ENCODE peak calls at places on chromosomes 3 and 15, in seven cellular contexts. V is pancreas, C is Peyer's patch, E is tibial artery, S is IMR-90, G is uterus, J is upper lobe of right lung. B is an unnamed sample.

GRCh38 chr3:162302983-162303624 is 806.5 kb downstream of the OTOL1 start:
- DNase-seq in V (no peak), C (no peak), E (no peak), S (peak), G (no peak), J (no peak), B (no peak)

GRCh38 chr3:131485116-131485515 is 17.7 kb downstream of the MRPL3 start:
- DNase-seq in V (no peak), C (no peak), E (no peak), S (no peak), G (no peak), J (no peak), B (no peak)

GRCh38 chr3:81585057-81585456 is 176.4 kb downstream of the GBE1 start:
- DNase-seq in V (no peak), C (no peak), E (no peak), S (no peak), G (no peak), J (no peak), B (no peak)

GRCh38 chr15:72117448-72117697 is 577 bp downstream of the MYO9A start:
- DNase-seq in V (no peak), C (peak), E (peak), S (peak), G (peak), J (peak), B (peak)

GRCh38 chr3:140216249-140216648 is 281.3 kb downstream of the CLSTN2 start:
- DNase-seq in V (no peak), C (no peak), E (no peak), S (no peak), G (no peak), J (no peak), B (peak)

GRCh38 chr15:63473999-63474809 is 30.2 kb upstream of the USP3 start:
- DNase-seq in V (no peak), C (peak), E (no peak), S (peak), G (no peak), J (no peak), B (no peak)

GRCh38 chr15:87792250-87793030 is 464.1 kb downstream of the NTRK3 start:
- DNase-seq in V (no peak), C (no peak), E (no peak), S (peak), G (no peak), J (no peak), B (no peak)

GRCh38 chr3:46930945-46931403 is 45.6 kb downstream of the CCDC12 start:
- DNase-seq in V (peak), C (no peak), E (peak), S (no peak), G (no peak), J (peak), B (no peak)

GRCh38 chr3:106006001-106006400 is 137.2 kb upstream of the CBLB start:
- DNase-seq in V (no peak), C (peak), E (no peak), S (peak), G (no peak), J (no peak), B (peak)

GRCh38 chr3:189372205-189372764 is 200.5 kb downstream of the TPRG1 start:
- DNase-seq in V (no peak), C (no peak), E (no peak), S (no peak), G (no peak), J (no peak), B (no peak)

GRCh38 chr15:27714675-27715074 is 384.4 kb downstream of the OCA2 start:
- DNase-seq in V (no peak), C (no peak), E (no peak), S (no peak), G (no peak), J (no peak), B (no peak)
- TF ChIP-seq CTCF in V (no peak), C (no peak), E (no peak), S (no peak), G (no peak), J (no peak), B (no peak)

DNA sequence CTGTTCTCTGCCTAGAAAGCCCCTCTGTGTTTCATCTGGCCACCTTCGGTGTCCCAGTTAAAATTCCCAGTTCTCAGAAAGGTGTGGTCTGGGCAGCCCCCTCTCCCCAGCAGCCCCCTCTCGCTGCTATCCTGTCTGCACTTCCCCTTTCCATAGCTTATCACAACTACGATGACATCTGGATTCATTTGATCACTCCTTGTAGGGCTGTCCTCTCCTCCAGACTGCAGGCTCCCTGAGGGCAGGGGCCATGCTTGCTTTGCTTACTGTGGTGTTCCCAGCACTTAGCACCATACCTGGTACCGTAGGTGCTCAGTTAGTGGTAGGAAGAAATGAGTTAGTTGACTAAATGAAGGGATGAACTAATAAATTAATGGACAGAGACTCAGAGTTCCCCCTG is 26.3 kb upstream of the GOLGA6C start:
- DNase-seq in V (no peak), C (no peak), E (no peak), S (no peak), G (no peak), J (peak), B (no peak)
- H3K27ac ChIP-seq in V (no peak), C (no peak), E (no peak), S (no peak), G (no peak), J (no peak), B (no peak)

DNA sequence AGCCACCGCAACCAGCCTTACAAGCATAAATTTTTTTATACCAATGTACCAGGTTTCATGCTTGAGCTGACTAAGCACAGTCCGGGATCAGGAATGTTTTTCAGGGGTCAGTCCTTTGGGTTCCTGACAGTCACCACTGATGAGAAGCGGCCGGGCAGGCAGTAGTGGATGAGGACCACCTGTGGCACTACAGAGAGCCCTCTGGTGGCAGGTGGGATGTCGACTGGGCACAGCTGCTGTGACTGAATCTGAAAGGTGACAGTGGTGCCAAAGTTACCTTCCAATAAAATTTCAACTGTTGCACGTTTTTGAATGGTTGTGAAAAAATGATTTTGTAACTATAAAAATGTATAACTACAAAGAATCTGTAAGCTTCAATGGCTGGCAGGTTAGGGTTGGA is 34.0 kb downstream of the TPRA1 start:
- DNase-seq in V (no peak), C (no peak), E (no peak), S (no peak), G (no peak), J (no peak), B (no peak)
- TF ChIP-seq CTCF in V (no peak), C (no peak), E (no peak), S (no peak), G (no peak), J (no peak), B (no peak)

DNA sequence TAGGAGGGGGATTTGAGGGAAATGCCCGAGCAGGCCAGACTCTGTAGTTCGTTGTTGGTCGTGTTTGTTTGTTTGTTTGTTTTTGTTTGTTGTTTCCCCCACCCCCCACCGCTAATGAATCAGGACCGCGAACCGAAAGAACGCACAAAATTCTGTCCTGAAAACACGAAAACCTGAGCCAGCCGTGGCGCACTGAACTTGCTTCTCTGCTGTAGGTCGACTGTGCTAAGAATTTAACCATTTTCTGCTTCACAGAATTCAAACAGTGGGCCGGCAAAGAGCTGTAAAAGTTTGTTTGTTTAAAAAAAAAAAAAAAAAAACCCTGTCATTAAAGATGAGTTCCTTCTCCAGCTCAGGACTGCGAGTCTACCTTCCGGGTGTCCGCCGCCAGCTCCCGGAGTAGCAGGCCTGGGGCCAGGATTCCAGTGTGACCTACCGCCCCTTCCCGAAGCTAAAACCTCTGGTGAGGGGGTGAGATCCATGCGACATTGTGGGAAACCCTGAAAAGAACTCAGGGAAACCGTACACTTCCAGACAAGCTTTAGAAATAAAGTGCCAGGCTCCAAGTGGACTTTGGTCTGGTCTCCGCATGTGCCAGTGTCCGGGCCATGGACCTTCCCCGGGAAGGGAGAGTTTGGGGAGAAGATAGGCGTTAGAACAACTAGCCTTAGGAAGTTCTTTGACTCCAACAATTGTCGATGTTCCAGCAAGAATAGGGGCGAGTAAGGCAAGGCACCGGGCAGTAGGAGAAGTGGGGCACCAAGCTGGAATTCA is 12.0 kb downstream of the ZIC4 start:
- DNase-seq in V (no peak), C (no peak), E (no peak), S (no peak), G (no peak), J (no peak), B (no peak)
- H3K27ac ChIP-seq in V (no peak), C (no peak), E (no peak), S (no peak), G (no peak), J (no peak), B (no peak)

GRCh38 chr3:11627612-11628011 is 16.1 kb downstream of the VGLL4 start:
- DNase-seq in V (no peak), C (no peak), E (no peak), S (no peak), G (no peak), J (no peak), B (no peak)

GRCh38 chr3:11624704-11625375 is 18.9 kb downstream of the VGLL4 start:
- DNase-seq in V (no peak), C (no peak), E (no peak), S (no peak), G (no peak), J (no peak), B (no peak)

GRCh38 chr3:11626084-11626463 is 17.6 kb downstream of the VGLL4 start:
- DNase-seq in V (no peak), C (no peak), E (no peak), S (no peak), G (no peak), J (no peak), B (no peak)

GRCh38 chr3:11624161-11624560 is 19.6 kb downstream of the VGLL4 start:
- DNase-seq in V (no peak), C (no peak), E (no peak), S (peak), G (no peak), J (no peak), B (no peak)

GRCh38 chr3:11625376-11626083 is 18.2 kb downstream of the VGLL4 start:
- DNase-seq in V (no peak), C (no peak), E (no peak), S (no peak), G (no peak), J (no peak), B (no peak)
- TF ChIP-seq CTCF in V (no peak), C (no peak), E (no peak), S (no peak), G (no peak), J (no peak), B (no peak)

GRCh38 chr15:27043770-27044169 is 72.8 kb downstream of the GABRG3 start:
- DNase-seq in V (no peak), C (no peak), E (no peak), S (no peak), G (no peak), J (no peak), B (no peak)
- H3K27ac ChIP-seq in V (no peak), C (no peak), E (no peak), S (no peak), G (no peak), J (no peak), B (no peak)

GRCh38 chr3:9076985-9077384 is 113.7 kb upstream of the RAD18 start:
- DNase-seq in V (no peak), C (no peak), E (no peak), S (no peak), G (no peak), J (no peak), B (no peak)

GRCh38 chr3:9080165-9080564 is 116.9 kb upstream of the RAD18 start:
- DNase-seq in V (no peak), C (no peak), E (no peak), S (peak), G (no peak), J (no peak), B (peak)

GRCh38 chr3:9078561-9079240 is 115.4 kb upstream of the RAD18 start:
- DNase-seq in V (no peak), C (no peak), E (no peak), S (no peak), G (no peak), J (no peak), B (no peak)

GRCh38 chr3:9081201-9081818 is 118.0 kb upstream of the RAD18 start:
- DNase-seq in V (no peak), C (no peak), E (no peak), S (no peak), G (no peak), J (no peak), B (no peak)

DNA sequence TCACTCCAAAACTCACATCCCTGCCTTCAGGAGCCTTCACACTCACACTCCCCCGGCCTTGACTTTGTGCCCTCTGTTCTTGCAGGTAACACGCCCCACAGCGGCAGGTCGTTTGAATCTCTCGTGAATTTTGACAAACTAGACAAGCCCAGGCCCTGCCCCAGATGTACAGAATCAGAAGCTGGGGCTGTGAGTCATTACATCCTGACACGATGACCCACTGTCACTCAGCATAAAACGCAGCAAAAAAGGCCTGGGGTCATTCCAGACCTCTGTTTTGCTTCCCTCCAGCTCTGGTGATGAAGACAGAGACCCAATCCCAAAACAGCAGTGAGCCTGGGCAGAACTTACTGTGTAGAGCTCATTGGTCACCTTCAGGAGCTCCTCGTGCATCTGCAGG is 116.4 kb upstream of the RAD18 start:
- DNase-seq in V (no peak), C (no peak), E (no peak), S (no peak), G (no peak), J (no peak), B (peak)
- TF ChIP-seq CTCF in V (no peak), C (no peak), E (no peak), S (no peak), G (no peak), J (no peak), B (no peak)

GRCh38 chr15:73984208-73984979 is 7.7 kb downstream of the STOML1 start:
- DNase-seq in V (no peak), C (peak), E (no peak), S (no peak), G (no peak), J (peak), B (no peak)
- H3K27ac ChIP-seq in V (no peak), C (no peak), E (peak), S (no peak), G (peak), J (peak), B (peak)

GRCh38 chr3:65439641-65440040 is 599.1 kb downstream of the MAGI1 start:
- DNase-seq in V (no peak), C (peak), E (peak), S (peak), G (peak), J (no peak), B (peak)

GRCh38 chr3:65433480-65433879 is 605.2 kb downstream of the MAGI1 start:
- DNase-seq in V (no peak), C (no peak), E (no peak), S (no peak), G (no peak), J (no peak), B (no peak)

GRCh38 chr3:65438096-65438495 is 600.6 kb downstream of the MAGI1 start:
- DNase-seq in V (no peak), C (no peak), E (no peak), S (no peak), G (no peak), J (no peak), B (no peak)

GRCh38 chr3:65438612-65439011 is 600.1 kb downstream of the MAGI1 start:
- DNase-seq in V (no peak), C (no peak), E (no peak), S (no peak), G (no peak), J (no peak), B (no peak)

DNA sequence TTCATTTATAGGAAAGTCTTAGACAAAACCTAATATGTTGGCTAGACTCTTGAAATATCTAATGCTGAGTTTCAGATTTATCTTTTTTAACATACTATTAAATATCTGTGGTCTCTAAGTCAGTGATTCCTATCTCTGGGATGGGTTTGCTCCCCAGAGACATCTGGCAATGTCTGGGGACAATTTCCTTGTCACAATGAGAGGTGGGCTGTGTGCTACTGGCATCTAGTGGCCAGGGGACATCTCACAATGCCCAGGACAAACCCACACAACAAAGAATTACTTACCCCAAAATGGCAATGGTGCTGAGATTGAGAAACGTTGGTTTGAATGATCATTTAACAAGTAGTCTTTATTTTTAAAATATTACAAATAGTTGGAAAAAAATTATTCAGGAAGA is 602.1 kb downstream of the MAGI1 start:
- DNase-seq in V (no peak), C (no peak), E (no peak), S (no peak), G (no peak), J (no peak), B (no peak)
- TF ChIP-seq CTCF in V (peak), C (peak), E (no peak), S (peak), G (peak), J (no peak), B (no peak)

DNA sequence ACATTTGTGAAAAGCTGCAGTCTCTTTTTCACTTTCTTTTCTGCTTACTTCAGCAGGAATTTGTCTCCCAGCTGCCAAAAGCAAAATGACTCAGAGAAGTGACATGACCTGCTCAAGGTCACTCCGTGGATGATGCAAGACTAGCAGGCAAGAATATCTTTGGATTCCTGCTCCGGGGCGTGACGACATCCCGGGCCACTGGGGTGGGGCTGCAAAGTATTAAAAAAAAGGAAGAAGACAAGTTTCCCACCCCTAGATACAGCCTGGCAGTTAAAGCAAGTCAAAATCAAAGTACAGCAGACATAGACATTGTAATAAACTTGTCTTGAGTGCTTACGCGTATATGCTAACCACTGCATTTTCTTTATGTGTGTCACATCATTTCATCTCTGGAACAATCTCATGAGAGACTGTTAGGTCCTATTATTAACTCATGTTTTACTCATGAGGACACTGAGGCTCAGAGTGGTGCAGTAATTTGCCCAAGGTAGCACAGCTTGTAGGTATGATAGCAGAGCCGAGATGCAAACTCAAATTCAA is 485.2 kb upstream of the PROK2 start:
- DNase-seq in V (peak), C (peak), E (peak), S (peak), G (peak), J (peak), B (peak)
- H3K27ac ChIP-seq in V (no peak), C (no peak), E (peak), S (peak), G (peak), J (peak), B (peak)